ENCODE peak calls at places on chromosomes 4 and X, in six cellular contexts. C is left lung, W is psoas muscle, O is omental fat pad, S is pancreas, U is neural crest cell. G is an unnamed sample.

GRCh38 chrX:76279007-76279406 is 106.1 kb downstream of the PBDC1 start:
- DNase-seq in W (no peak), O (no peak), S (peak; percentile 26), U (peak; percentile 29), C (no peak), G (peak; percentile 57)

GRCh38 chr4:92387459-92388069 is 83.8 kb downstream of the GRID2 start:
- DNase-seq in W (no peak), C (no peak), U (peak; percentile 8), O (no peak), S (no peak), G (no peak)

GRCh38 chr4:148795156-148795864 is 353.1 kb upstream of the NR3C2 start:
- DNase-seq in W (no peak), O (no peak), U (no peak), S (peak; percentile 42), C (peak; percentile 73), G (no peak)

GRCh38 chr4:184100297-184100885 is 117.3 kb downstream of the ENPP6 start:
- DNase-seq in C (peak; percentile 51), O (no peak), S (peak; percentile 57), U (peak; percentile 67), W (peak; percentile 31), G (peak; percentile 60)

GRCh38 chr4:167890226-167890625 is 202.1 kb upstream of the ANXA10 start:
- DNase-seq in S (no peak), U (no peak), O (no peak), W (no peak), C (no peak), G (no peak)

GRCh38 chrX:153074262-153074899 is 2.1 kb downstream of the PNMA6A start:
- DNase-seq in U (no peak), S (no peak), O (no peak), W (no peak), C (no peak), G (no peak)

GRCh38 chr4:74969507-74970474 is 36.9 kb downstream of the PARM1 start:
- DNase-seq in O (no peak), W (no peak), U (no peak), C (no peak), S (peak; percentile 47), G (no peak)

GRCh38 chr4:40842725-40843401 is 93.1 kb downstream of the NSUN7 start:
- DNase-seq in W (no peak), O (no peak), U (no peak), C (no peak), S (no peak), G (no peak)

GRCh38 chrX:15929231-15929630 is 74.6 kb upstream of the AP1S2 start:
- DNase-seq in C (no peak), U (no peak), W (no peak), S (no peak), O (no peak), G (no peak)

GRCh38 chr4:55012363-55013255 is 112.8 kb downstream of the KDR start:
- DNase-seq in W (no peak), U (no peak), C (no peak), O (no peak), S (no peak), G (no peak)

GRCh38 chr4:123025398-123025797 is 103.0 kb upstream of the NUDT6 start:
- DNase-seq in O (no peak), W (no peak), U (no peak), S (no peak), C (no peak), G (no peak)

GRCh38 chr4:146852365-146852764 is 93.3 kb downstream of the TTC29 start:
- DNase-seq in S (no peak), W (no peak), C (no peak), U (no peak), O (no peak), G (no peak)

GRCh38 chr4:113762061-113762850 is 718 bp upstream of the CAMK2D start:
- DNase-seq in S (peak; percentile 100), C (peak; percentile 99), U (peak; percentile 92), W (peak; percentile 98), O (peak; percentile 99), G (peak; percentile 100)

GRCh38 chr4:113760094-113760851 is 1.3 kb downstream of the CAMK2D start:
- DNase-seq in O (peak; percentile 43), C (no peak), W (peak; percentile 31), U (peak; percentile 3), S (peak; percentile 33), G (peak; percentile 63)

GRCh38 chr4:113761682-113762060 is at the start of gene CAMK2D:
- DNase-seq in W (peak; percentile 74), O (peak; percentile 57), S (peak; percentile 95), C (peak; percentile 94), U (peak; percentile 69), G (peak; percentile 88)

GRCh38 chr4:113759696-113760093 is 1.8 kb downstream of the CAMK2D start:
- DNase-seq in U (no peak), W (no peak), S (no peak), O (no peak), C (no peak), G (no peak)

GRCh38 chr4:113760852-113761681 is 471 bp downstream of the CAMK2D start:
- DNase-seq in O (peak; percentile 55), W (peak; percentile 87), S (peak; percentile 79), C (peak; percentile 86), U (peak; percentile 49), G (peak; percentile 56)
- TF ChIP-seq CTCF in O (no peak), W (no peak), S (no peak), C (no peak), U (no peak), G (no peak)

DNA sequence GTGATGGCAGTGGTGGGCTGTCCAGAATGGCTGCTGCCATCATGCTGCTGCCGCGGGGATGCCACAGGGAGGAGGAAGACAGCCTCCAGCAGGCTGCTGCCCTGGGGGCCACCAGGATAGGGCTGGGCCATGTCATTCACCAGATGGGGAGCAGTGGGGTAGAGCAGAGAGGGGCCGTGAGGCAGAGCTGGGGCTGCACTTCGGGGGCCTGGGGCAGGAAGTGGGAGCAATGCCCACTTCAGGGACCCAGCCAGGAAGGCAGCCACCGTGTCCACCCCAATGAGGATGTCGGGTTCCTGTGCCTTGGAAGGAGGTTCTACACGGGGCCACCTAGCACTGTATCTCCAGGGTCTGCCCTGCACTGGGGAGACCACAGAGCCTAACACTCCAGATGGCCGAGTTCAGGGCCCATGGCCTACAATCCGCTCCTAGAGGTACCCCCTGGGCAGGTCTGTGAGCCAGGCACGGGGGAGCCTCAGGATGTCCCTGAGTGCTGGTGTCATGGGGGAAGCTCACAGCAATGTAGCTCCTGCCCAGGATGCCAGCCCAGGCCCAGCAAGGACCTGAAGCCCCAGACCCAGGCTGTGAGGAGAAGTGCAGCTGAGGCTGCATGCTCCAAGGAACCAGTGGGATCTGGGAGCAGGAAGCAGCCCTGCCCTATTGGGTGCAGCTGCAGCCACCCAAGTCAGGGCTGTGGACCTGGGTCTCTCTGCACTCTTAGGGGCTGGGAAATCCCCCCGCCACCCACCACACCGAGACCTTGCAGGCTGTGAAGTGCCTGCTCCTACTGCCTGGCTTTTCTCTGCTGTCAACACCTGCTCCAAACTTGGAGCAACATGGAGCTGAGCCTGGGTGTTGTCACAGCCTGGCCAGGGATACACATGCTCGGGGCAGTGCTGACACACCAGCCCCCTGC is 140.3 kb downstream of the PDHA2 start:
- DNase-seq in W (no peak), C (no peak), S (no peak), O (no peak), U (no peak), G (no peak)
- TF ChIP-seq CTCF in W (no peak), C (no peak), S (no peak), O (no peak), U (no peak), G (no peak)

DNA sequence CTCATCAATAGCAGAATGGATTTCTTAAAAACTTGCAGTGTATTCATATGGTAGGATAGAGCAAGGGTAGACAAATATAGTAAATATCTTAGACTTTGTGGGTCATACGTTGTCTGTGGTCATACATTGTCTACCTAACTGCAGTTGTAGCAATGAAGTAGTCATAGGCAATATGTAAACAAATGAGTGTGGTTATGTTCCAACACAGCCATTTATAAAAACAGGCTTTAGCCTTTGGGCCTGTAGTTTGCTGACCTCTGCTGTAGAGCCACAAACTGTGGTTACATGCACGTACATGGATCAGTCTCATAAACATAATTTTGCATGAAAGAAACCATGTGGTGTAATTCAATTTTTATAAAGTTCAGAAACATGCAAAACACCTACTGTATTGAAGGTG is 98.9 kb downstream of the LARP1B start:
- DNase-seq in O (no peak), U (no peak), S (no peak), C (no peak), W (no peak), G (no peak)
- TF ChIP-seq CTCF in O (no peak), U (no peak), S (no peak), C (no peak), W (no peak), G (no peak)

GRCh38 chrX:48493890-48494364 is 14.9 kb upstream of the PORCN start:
- DNase-seq in O (no peak), S (no peak), C (no peak), W (no peak), U (peak; percentile 40), G (peak; percentile 41)
- TF ChIP-seq CTCF in O (no peak), S (no peak), C (peak; percentile 11), W (no peak), U (peak; percentile 56), G (no peak)

DNA sequence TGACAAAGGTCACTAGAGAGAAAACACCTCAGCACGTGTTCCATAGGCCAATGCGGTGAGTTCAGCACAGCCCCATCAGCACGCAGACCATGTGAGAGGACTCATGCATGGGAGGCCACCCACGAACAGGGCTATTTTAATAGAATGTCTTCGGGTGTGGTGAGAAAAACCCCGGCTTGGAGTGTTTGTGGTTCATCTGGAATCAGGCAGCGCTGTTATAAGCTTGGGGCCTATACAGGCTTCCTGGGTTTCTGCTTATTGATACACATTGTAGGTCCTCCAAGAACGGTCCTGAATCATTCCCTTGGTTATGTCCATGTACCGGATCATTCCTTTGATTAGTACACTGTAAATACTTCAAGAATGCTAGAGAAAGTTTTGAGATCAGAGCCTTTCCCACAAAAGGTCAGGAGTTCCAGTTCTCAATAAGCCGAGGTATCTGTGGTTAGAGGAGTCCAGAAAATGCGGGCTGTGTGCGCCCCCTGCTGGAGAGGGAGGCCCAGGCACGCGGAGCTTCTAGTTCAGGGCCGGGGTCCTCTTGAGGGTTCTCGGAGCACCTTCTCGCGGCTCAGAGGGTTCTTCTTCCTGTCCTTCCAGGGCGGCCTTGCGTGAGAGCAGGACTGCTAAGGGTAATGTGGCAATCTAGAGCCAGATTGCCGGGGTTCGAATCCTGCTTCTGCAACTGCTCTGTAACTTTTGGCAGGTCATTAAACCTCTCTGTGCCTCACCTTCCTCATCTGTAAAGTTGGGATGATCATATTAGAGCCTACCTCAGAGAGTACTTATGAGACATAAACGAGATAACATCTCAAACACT is 51.8 kb downstream of the TLR10 start:
- DNase-seq in W (peak; percentile 80), C (peak; percentile 86), S (peak; percentile 75), U (peak; percentile 96), O (peak; percentile 83), G (peak; percentile 91)
- TF ChIP-seq CTCF in W (peak; percentile 96), C (peak; percentile 98), S (peak; percentile 92), U (peak; percentile 98), O (peak; percentile 89), G (peak; percentile 99)